ENCODE peak calls at places on chromosomes 12 and 14, in nine cellular contexts. T is right lobe of liver, L is uterus, N is HepG2, Y is H1, P is endothelial cell of umbilical vein, S is sigmoid colon, M is prostate gland, F is heart left ventricle. I is an unnamed sample.
A peak's percentile ranks its signal among the peaks of the same experiment; 100 is the strongest.

GRCh38 chr12:32896438-32897275 is at the start of gene PKP2:
- DNase-seq in T (peak; percentile 89), L (peak; percentile 28), N (peak; percentile 80), Y (peak; percentile 83), P (peak; percentile 36), S (no peak), M (peak; percentile 94), F (peak; percentile 69), I (no peak)

GRCh38 chr14:103121846-103122577 is 1.2 kb upstream of the TNFAIP2 start:
- DNase-seq in T (peak; percentile 84), L (peak; percentile 94), N (peak; percentile 74), Y (peak; percentile 80), P (peak; percentile 73), S (peak; percentile 96), M (peak; percentile 77), F (peak; percentile 93), I (peak; percentile 87)

GRCh38 chr12:29731556-29731955 is 52.2 kb downstream of the TMTC1 start:
- DNase-seq in T (no peak), L (no peak), N (no peak), Y (no peak), P (peak; percentile 28), S (no peak), M (no peak), F (no peak), I (no peak)

GRCh38 chr12:100372846-100373245 is 16.0 kb downstream of the SLC17A8 start:
- DNase-seq in T (no peak), L (no peak), N (no peak), Y (no peak), P (no peak), S (no peak), M (no peak), F (no peak), I (no peak)

GRCh38 chr12:4910502-4911315 is 1.0 kb downstream of the KCNA1 start:
- DNase-seq in T (no peak), L (no peak), N (no peak), Y (peak; percentile 60), P (no peak), S (no peak), M (no peak), F (no peak), I (no peak)

GRCh38 chr12:85955127-85955526 is 81.0 kb downstream of the NTS start:
- DNase-seq in T (no peak), L (no peak), N (no peak), Y (no peak), P (peak; percentile 13), S (no peak), M (no peak), F (no peak), I (no peak)

GRCh38 chr14:43872222-43872621 is 634.9 kb downstream of the FSCB start:
- DNase-seq in T (no peak), L (no peak), N (no peak), Y (no peak), P (no peak), S (no peak), M (no peak), F (no peak), I (no peak)

GRCh38 chr12:45644521-45644920 is 85.0 kb upstream of the ARID2 start:
- DNase-seq in T (no peak), L (no peak), N (no peak), Y (no peak), P (peak; percentile 26), S (no peak), M (no peak), F (no peak), I (no peak)

GRCh38 chr12:38465020-38465419 is 148.4 kb downstream of the ALG10B start:
- DNase-seq in T (no peak), L (no peak), N (no peak), Y (no peak), P (no peak), S (no peak), M (no peak), F (no peak), I (no peak)

GRCh38 chr12:52032797-52033505 is 18.3 kb upstream of the NR4A1 start:
- DNase-seq in T (peak; percentile 99), L (peak; percentile 97), N (peak; percentile 90), Y (peak; percentile 90), P (peak; percentile 98), S (peak; percentile 100), M (peak; percentile 99), F (peak; percentile 99), I (peak; percentile 99)

GRCh38 chr12:52036587-52037171 is 14.6 kb upstream of the NR4A1 start:
- DNase-seq in T (peak; percentile 91), L (peak; percentile 94), N (no peak), Y (peak; percentile 78), P (peak; percentile 66), S (peak; percentile 97), M (peak; percentile 90), F (peak; percentile 95), I (peak; percentile 93)

GRCh38 chr12:52032431-52032796 is 18.8 kb upstream of the NR4A1 start:
- DNase-seq in T (peak; percentile 86), L (peak; percentile 78), N (no peak), Y (no peak), P (peak; percentile 56), S (peak; percentile 98), M (peak; percentile 93), F (peak; percentile 84), I (peak; percentile 92)

GRCh38 chr12:52035926-52036325 is 15.3 kb upstream of the NR4A1 start:
- DNase-seq in T (no peak), L (no peak), N (no peak), Y (no peak), P (no peak), S (no peak), M (no peak), F (no peak), I (no peak)

GRCh38 chr12:52033506-52034258 is 17.6 kb upstream of the NR4A1 start:
- DNase-seq in T (no peak), L (no peak), N (no peak), Y (no peak), P (no peak), S (no peak), M (no peak), F (peak; percentile 41), I (peak; percentile 49)
- H3K4me3 ChIP-seq in T (no peak overlapping the region), L (peak overlapping the region; percentile 35), N (peak overlapping the region; percentile 37), Y (peak overlapping the region; percentile 43), P (no peak overlapping the region), S (peak overlapping the region; percentile 41), M (peak overlapping the region; percentile 33), F (peak overlapping the region; percentile 20), I (peak overlapping the region; percentile 30)

GRCh38 chr14:91521058-91521721 is 11.1 kb upstream of the PPP4R3A start:
- DNase-seq in T (no peak), L (no peak), N (no peak), Y (no peak), P (no peak), S (no peak), M (no peak), F (no peak), I (no peak)
- TF ChIP-seq POLR2A in T (no peak), L (no peak), N (no peak), Y (no peak), P (no peak), S (no peak), M (no peak), F (no peak), I (no peak)

GRCh38 chr12:27967551-27968054 is 4.9 kb downstream of the PTHLH start:
- DNase-seq in T (no peak), L (no peak), N (no peak), Y (no peak), P (no peak), S (no peak), M (no peak), F (no peak), I (no peak)

GRCh38 chr12:27969901-27970390 is 2.6 kb downstream of the PTHLH start:
- DNase-seq in T (no peak), L (peak; percentile 40), N (peak; percentile 38), Y (peak; percentile 82), P (peak; percentile 66), S (peak; percentile 74), M (peak; percentile 56), F (peak; percentile 53), I (peak; percentile 30)

GRCh38 chr12:27970391-27970980 is 2.0 kb downstream of the PTHLH start:
- DNase-seq in T (no peak), L (peak; percentile 25), N (no peak), Y (peak; percentile 69), P (peak; percentile 31), S (peak; percentile 74), M (no peak), F (peak; percentile 28), I (peak; percentile 25)

GRCh38 chr12:27970981-27971489 is 1.5 kb downstream of the PTHLH start:
- DNase-seq in T (no peak), L (no peak), N (no peak), Y (peak; percentile 54), P (no peak), S (no peak), M (no peak), F (no peak), I (no peak)

DNA sequence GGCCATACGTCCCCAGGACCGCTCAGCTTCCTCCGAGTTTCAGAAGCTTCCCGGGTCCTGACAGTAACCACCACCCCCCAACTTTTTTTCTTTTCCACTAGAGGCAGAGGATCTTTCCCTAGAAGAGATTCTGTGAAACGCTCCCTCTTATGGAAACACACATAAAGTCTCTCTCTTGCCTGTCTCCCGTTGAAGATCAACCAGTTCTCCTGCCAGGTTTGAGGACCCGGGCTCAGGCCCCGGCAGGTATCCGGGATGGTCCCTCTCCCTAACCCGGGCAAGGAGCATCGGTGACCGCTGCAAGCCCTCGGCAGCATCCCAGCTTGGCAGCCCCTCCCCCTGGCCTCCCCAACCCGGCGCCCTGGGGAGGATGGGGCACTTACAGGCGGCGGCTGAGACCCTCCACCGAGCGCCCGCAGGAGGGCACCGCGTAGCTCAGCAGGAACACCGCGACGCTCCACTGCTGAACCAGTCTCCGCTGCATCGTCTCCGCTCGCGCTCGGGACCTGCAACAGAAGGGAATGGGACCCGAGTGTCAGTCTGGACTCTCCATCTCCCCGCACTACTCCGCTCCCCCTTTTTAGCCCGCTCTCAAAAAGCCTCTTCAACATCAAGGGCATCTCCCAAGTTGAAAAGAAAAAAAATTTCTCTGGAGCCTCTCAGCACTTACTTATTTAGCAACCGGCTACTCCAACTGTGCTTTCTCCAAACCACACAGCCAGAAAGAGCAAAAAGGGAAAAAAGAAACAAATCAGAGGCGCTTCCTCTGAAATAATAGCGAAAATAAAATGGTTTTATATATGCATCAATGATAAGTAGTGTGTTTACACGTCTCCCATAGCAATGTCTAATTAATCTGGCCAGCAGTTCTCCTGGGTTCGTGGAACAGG is 3.3 kb downstream of the PTHLH start:
- DNase-seq in T (no peak), L (peak; percentile 16), N (no peak), Y (peak; percentile 69), P (peak; percentile 43), S (peak; percentile 65), M (no peak), F (peak; percentile 24), I (no peak)
- H3K27me3 ChIP-seq in T (no peaks in the 10 kb centered on the region), L (no peaks in the 10 kb centered on the region), N (peaks cover 45% of the 10 kb centered on the region), Y (peaks cover 58% of the 10 kb centered on the region), P (no peaks in the 10 kb centered on the region), S (peaks cover 83% of the 10 kb centered on the region), M (no peaks in the 10 kb centered on the region), F (peaks cover 79% of the 10 kb centered on the region), I (peaks cover 68% of the 10 kb centered on the region)

GRCh38 chr12:133057446-133057845 is 20.1 kb downstream of the ZNF84 start:
- DNase-seq in T (no peak), L (no peak), N (no peak), Y (no peak), P (no peak), S (no peak), M (no peak), F (no peak), I (no peak)
- H3K4me3 ChIP-seq in T (no peak overlapping the region), L (no peak overlapping the region), N (no peak overlapping the region), Y (no peak overlapping the region), P (no peak overlapping the region), S (no peak overlapping the region), M (no peak overlapping the region), F (no peak overlapping the region), I (no peak overlapping the region)